ENCODE peak calls at places on chromosomes 3 and 15, in five cellular contexts. One of them, this sample, is unnamed.

GRCh38 chr3:158668506-158668905 is 3.9 kb downstream of the LXN start:
- DNase-seq in COR-L47: no peak
- DNase-seq in nucleus accumbens: no peak
- DNase-seq in stimulated activated CD4-positive, alpha-beta T cell treated with anti-CD3 and anti-CD28 coated beads, Interleukin-1b, Interleukin-23, amount 100 ng/mL, for 48 hours: no peak
- DNase-seq in stimulated activated CD8-positive, alpha-beta memory T cell treated with anti-CD3 and anti-CD28 coated beads, Interleukin-15, amount 100 ng/mL, for 1 hour: no peak
- DNase-seq in this sample: no peak

GRCh38 chr3:158489181-158489580 is 81.8 kb upstream of the MLF1 start:
- DNase-seq in stimulated activated CD8-positive, alpha-beta memory T cell treated with anti-CD3 and anti-CD28 coated beads, Interleukin-15, amount 100 ng/mL, for 1 hour: no peak
- DNase-seq in stimulated activated CD4-positive, alpha-beta T cell treated with anti-CD3 and anti-CD28 coated beads, Interleukin-1b, Interleukin-23, amount 100 ng/mL, for 48 hours: no peak
- DNase-seq in COR-L47: no peak
- DNase-seq in nucleus accumbens: no peak
- DNase-seq in this sample: no peak

GRCh38 chr3:127102587-127102986 is 90.3 kb upstream of the PRR23E start:
- DNase-seq in nucleus accumbens: no peak
- DNase-seq in stimulated activated CD4-positive, alpha-beta T cell treated with anti-CD3 and anti-CD28 coated beads, Interleukin-1b, Interleukin-23, amount 100 ng/mL, for 48 hours: no peak
- DNase-seq in stimulated activated CD8-positive, alpha-beta memory T cell treated with anti-CD3 and anti-CD28 coated beads, Interleukin-15, amount 100 ng/mL, for 1 hour: no peak
- DNase-seq in COR-L47: no peak
- DNase-seq in this sample: no peak

GRCh38 chr15:25054943-25055342 is 100.2 kb downstream of the SNRPN start:
- DNase-seq in stimulated activated CD4-positive, alpha-beta T cell treated with anti-CD3 and anti-CD28 coated beads, Interleukin-1b, Interleukin-23, amount 100 ng/mL, for 48 hours: no peak
- DNase-seq in stimulated activated CD8-positive, alpha-beta memory T cell treated with anti-CD3 and anti-CD28 coated beads, Interleukin-15, amount 100 ng/mL, for 1 hour: no peak
- DNase-seq in nucleus accumbens: no peak
- DNase-seq in COR-L47: no peak
- DNase-seq in this sample: no peak

GRCh38 chr15:71627604-71628003 is 182.8 kb upstream of the NR2E3 start:
- DNase-seq in COR-L47: no peak
- DNase-seq in stimulated activated CD8-positive, alpha-beta memory T cell treated with anti-CD3 and anti-CD28 coated beads, Interleukin-15, amount 100 ng/mL, for 1 hour: no peak
- DNase-seq in nucleus accumbens: no peak
- DNase-seq in stimulated activated CD4-positive, alpha-beta T cell treated with anti-CD3 and anti-CD28 coated beads, Interleukin-1b, Interleukin-23, amount 100 ng/mL, for 48 hours: no peak
- DNase-seq in this sample: no peak

GRCh38 chr3:114370537-114371174 is 76.8 kb downstream of the TIGIT start:
- DNase-seq in stimulated activated CD8-positive, alpha-beta memory T cell treated with anti-CD3 and anti-CD28 coated beads, Interleukin-15, amount 100 ng/mL, for 1 hour: no peak
- DNase-seq in stimulated activated CD4-positive, alpha-beta T cell treated with anti-CD3 and anti-CD28 coated beads, Interleukin-1b, Interleukin-23, amount 100 ng/mL, for 48 hours: no peak
- DNase-seq in COR-L47: no peak
- DNase-seq in nucleus accumbens: no peak
- DNase-seq in this sample: no peak

GRCh38 chr3:35946857-35947514 is 307.7 kb downstream of the ARPP21 start:
- DNase-seq in stimulated activated CD8-positive, alpha-beta memory T cell treated with anti-CD3 and anti-CD28 coated beads, Interleukin-15, amount 100 ng/mL, for 1 hour: no peak
- DNase-seq in COR-L47: peak; percentile 67
- DNase-seq in nucleus accumbens: no peak
- DNase-seq in stimulated activated CD4-positive, alpha-beta T cell treated with anti-CD3 and anti-CD28 coated beads, Interleukin-1b, Interleukin-23, amount 100 ng/mL, for 48 hours: no peak
- DNase-seq in this sample: no peak

GRCh38 chr3:187314176-187314575 is 22.6 kb upstream of the MASP1 start:
- DNase-seq in nucleus accumbens: no peak
- DNase-seq in stimulated activated CD4-positive, alpha-beta T cell treated with anti-CD3 and anti-CD28 coated beads, Interleukin-1b, Interleukin-23, amount 100 ng/mL, for 48 hours: no peak
- DNase-seq in stimulated activated CD8-positive, alpha-beta memory T cell treated with anti-CD3 and anti-CD28 coated beads, Interleukin-15, amount 100 ng/mL, for 1 hour: no peak
- DNase-seq in COR-L47: no peak
- DNase-seq in this sample: no peak

GRCh38 chr15:39167114-39168058 is 413.5 kb upstream of the THBS1 start:
- DNase-seq in nucleus accumbens: no peak
- DNase-seq in stimulated activated CD4-positive, alpha-beta T cell treated with anti-CD3 and anti-CD28 coated beads, Interleukin-1b, Interleukin-23, amount 100 ng/mL, for 48 hours: no peak
- DNase-seq in stimulated activated CD8-positive, alpha-beta memory T cell treated with anti-CD3 and anti-CD28 coated beads, Interleukin-15, amount 100 ng/mL, for 1 hour: no peak
- DNase-seq in COR-L47: no peak
- DNase-seq in this sample: no peak

GRCh38 chr3:45595364-45596154 is 1.0 kb downstream of the LIMD1 start:
- DNase-seq in stimulated activated CD8-positive, alpha-beta memory T cell treated with anti-CD3 and anti-CD28 coated beads, Interleukin-15, amount 100 ng/mL, for 1 hour: no peak
- DNase-seq in stimulated activated CD4-positive, alpha-beta T cell treated with anti-CD3 and anti-CD28 coated beads, Interleukin-1b, Interleukin-23, amount 100 ng/mL, for 48 hours: no peak
- DNase-seq in nucleus accumbens: no peak
- DNase-seq in COR-L47: no peak
- DNase-seq in this sample: no peak

GRCh38 chr3:141312359-141313090 is 55.8 kb upstream of the ZBTB38 start:
- DNase-seq in stimulated activated CD8-positive, alpha-beta memory T cell treated with anti-CD3 and anti-CD28 coated beads, Interleukin-15, amount 100 ng/mL, for 1 hour: no peak
- DNase-seq in nucleus accumbens: no peak
- DNase-seq in stimulated activated CD4-positive, alpha-beta T cell treated with anti-CD3 and anti-CD28 coated beads, Interleukin-1b, Interleukin-23, amount 100 ng/mL, for 48 hours: no peak
- DNase-seq in COR-L47: no peak
- DNase-seq in this sample: no peak

GRCh38 chr15:69604050-69604378 is 151.4 kb downstream of the RPLP1 start:
- DNase-seq in nucleus accumbens: no peak
- DNase-seq in stimulated activated CD4-positive, alpha-beta T cell treated with anti-CD3 and anti-CD28 coated beads, Interleukin-1b, Interleukin-23, amount 100 ng/mL, for 48 hours: no peak
- DNase-seq in stimulated activated CD8-positive, alpha-beta memory T cell treated with anti-CD3 and anti-CD28 coated beads, Interleukin-15, amount 100 ng/mL, for 1 hour: no peak
- DNase-seq in COR-L47: peak; percentile 93
- DNase-seq in this sample: no peak

GRCh38 chr3:133490468-133491351 is 82.8 kb upstream of the CDV3 start:
- DNase-seq in stimulated activated CD8-positive, alpha-beta memory T cell treated with anti-CD3 and anti-CD28 coated beads, Interleukin-15, amount 100 ng/mL, for 1 hour: peak; percentile 20
- DNase-seq in stimulated activated CD4-positive, alpha-beta T cell treated with anti-CD3 and anti-CD28 coated beads, Interleukin-1b, Interleukin-23, amount 100 ng/mL, for 48 hours: peak; percentile 78
- DNase-seq in COR-L47: no peak
- DNase-seq in nucleus accumbens: no peak
- DNase-seq in this sample: no peak